ENCODE peak calls at places on chromosomes 12 and 14, in five cellular contexts. One of them, this sample, is unnamed.

GRCh38 chr12:124513297-124513867 is 54.0 kb downstream of the NCOR2 start:
- DNase-seq in small intestine: no peak
- DNase-seq in left ventricle myocardium inferior: no peak
- DNase-seq in keratinocyte: no peak
- DNase-seq in CD4-positive, alpha-beta memory T cell: no peak
- DNase-seq in this sample: no peak

GRCh38 chr14:103527408-103528157 is 1.4 kb upstream of the TRMT61A start:
- DNase-seq in keratinocyte: no peak
- DNase-seq in left ventricle myocardium inferior: no peak
- DNase-seq in small intestine: no peak
- DNase-seq in CD4-positive, alpha-beta memory T cell: no peak
- DNase-seq in this sample: no peak

GRCh38 chr12:2768224-2768961 is 26.4 kb upstream of the FKBP4 start:
- DNase-seq in left ventricle myocardium inferior: no peak
- DNase-seq in small intestine: no peak
- DNase-seq in keratinocyte: no peak
- DNase-seq in CD4-positive, alpha-beta memory T cell: no peak
- DNase-seq in this sample: no peak

GRCh38 chr12:13362260-13362841 is 165.8 kb downstream of the EMP1 start:
- DNase-seq in keratinocyte: no peak
- DNase-seq in small intestine: peak; percentile 91
- DNase-seq in left ventricle myocardium inferior: peak; percentile 37
- DNase-seq in CD4-positive, alpha-beta memory T cell: no peak
- DNase-seq in this sample: peak; percentile 78

GRCh38 chr12:104699489-104700194 is 242.9 kb downstream of the CHST11 start:
- DNase-seq in left ventricle myocardium inferior: no peak
- DNase-seq in small intestine: no peak
- DNase-seq in CD4-positive, alpha-beta memory T cell: no peak
- DNase-seq in keratinocyte: no peak
- DNase-seq in this sample: no peak

GRCh38 chr12:7935773-7936581 is at the start of gene SLC2A3:
- DNase-seq in keratinocyte: peak; percentile 25
- DNase-seq in small intestine: peak; percentile 48
- DNase-seq in left ventricle myocardium inferior: peak; percentile 39
- DNase-seq in CD4-positive, alpha-beta memory T cell: peak; percentile 87
- DNase-seq in this sample: no peak

GRCh38 chr14:96085369-96085768 is 46.2 kb downstream of the C14orf132 start:
- DNase-seq in left ventricle myocardium inferior: no peak
- DNase-seq in CD4-positive, alpha-beta memory T cell: no peak
- DNase-seq in keratinocyte: no peak
- DNase-seq in small intestine: no peak
- DNase-seq in this sample: no peak

GRCh38 chr14:103846569-103847438 is 571 bp downstream of the PPP1R13B start:
- DNase-seq in small intestine: peak; percentile 34
- DNase-seq in keratinocyte: no peak
- DNase-seq in left ventricle myocardium inferior: peak; percentile 57
- DNase-seq in CD4-positive, alpha-beta memory T cell: peak; percentile 54
- DNase-seq in this sample: peak; percentile 86

GRCh38 chr14:52069617-52070431 is 965 bp upstream of the NID2 start:
- DNase-seq in CD4-positive, alpha-beta memory T cell: no peak
- DNase-seq in keratinocyte: no peak
- DNase-seq in left ventricle myocardium inferior: no peak
- DNase-seq in small intestine: no peak
- DNase-seq in this sample: no peak

GRCh38 chr12:45575823-45576448 is 153.6 kb upstream of the ARID2 start:
- DNase-seq in small intestine: no peak
- DNase-seq in CD4-positive, alpha-beta memory T cell: no peak
- DNase-seq in left ventricle myocardium inferior: no peak
- DNase-seq in keratinocyte: no peak
- DNase-seq in this sample: no peak

GRCh38 chr12:108399514-108399913 is 60.4 kb upstream of the CMKLR1 start:
- DNase-seq in left ventricle myocardium inferior: peak; percentile 61
- DNase-seq in small intestine: no peak
- DNase-seq in keratinocyte: no peak
- DNase-seq in CD4-positive, alpha-beta memory T cell: no peak
- DNase-seq in this sample: no peak

GRCh38 chr12:30813741-30814687 is 59.3 kb upstream of the CAPRIN2 start:
- DNase-seq in CD4-positive, alpha-beta memory T cell: no peak
- DNase-seq in small intestine: no peak
- DNase-seq in keratinocyte: no peak
- DNase-seq in left ventricle myocardium inferior: no peak
- DNase-seq in this sample: no peak

GRCh38 chr12:110179291-110179690 is 55.1 kb downstream of the IFT81 start:
- DNase-seq in small intestine: no peak
- DNase-seq in keratinocyte: peak; percentile 23
- DNase-seq in left ventricle myocardium inferior: no peak
- DNase-seq in CD4-positive, alpha-beta memory T cell: no peak
- DNase-seq in this sample: no peak

GRCh38 chr14:105505101-105505500 is 14.1 kb downstream of the TEDC1 start:
- DNase-seq in left ventricle myocardium inferior: no peak
- DNase-seq in small intestine: no peak
- DNase-seq in CD4-positive, alpha-beta memory T cell: no peak
- DNase-seq in keratinocyte: no peak
- DNase-seq in this sample: peak; percentile 57

GRCh38 chr14:99195602-99196309 is 76.2 kb downstream of the BCL11B start:
- DNase-seq in keratinocyte: no peak
- DNase-seq in CD4-positive, alpha-beta memory T cell: no peak
- DNase-seq in left ventricle myocardium inferior: no peak
- DNase-seq in small intestine: peak; percentile 43
- DNase-seq in this sample: no peak

GRCh38 chr12:91357381-91357780 is 174.8 kb upstream of the DCN start:
- DNase-seq in keratinocyte: no peak
- DNase-seq in CD4-positive, alpha-beta memory T cell: no peak
- DNase-seq in small intestine: peak; percentile 88
- DNase-seq in left ventricle myocardium inferior: no peak
- DNase-seq in this sample: no peak

GRCh38 chr12:44876554-44877275 is 600 bp upstream of the NELL2 start:
- DNase-seq in left ventricle myocardium inferior: no peak
- DNase-seq in small intestine: peak; percentile 27
- DNase-seq in CD4-positive, alpha-beta memory T cell: peak; percentile 57
- DNase-seq in keratinocyte: no peak
- DNase-seq in this sample: peak; percentile 65

GRCh38 chr12:54075974-54076373 is 22.3 kb downstream of the HOXC4 start:
- DNase-seq in small intestine: no peak
- DNase-seq in CD4-positive, alpha-beta memory T cell: no peak
- DNase-seq in keratinocyte: no peak
- DNase-seq in left ventricle myocardium inferior: no peak
- DNase-seq in this sample: no peak

GRCh38 chr12:20520572-20520971 is 152.2 kb downstream of the PDE3A start:
- DNase-seq in left ventricle myocardium inferior: no peak
- DNase-seq in CD4-positive, alpha-beta memory T cell: no peak
- DNase-seq in keratinocyte: no peak
- DNase-seq in small intestine: no peak
- DNase-seq in this sample: no peak

DNA sequence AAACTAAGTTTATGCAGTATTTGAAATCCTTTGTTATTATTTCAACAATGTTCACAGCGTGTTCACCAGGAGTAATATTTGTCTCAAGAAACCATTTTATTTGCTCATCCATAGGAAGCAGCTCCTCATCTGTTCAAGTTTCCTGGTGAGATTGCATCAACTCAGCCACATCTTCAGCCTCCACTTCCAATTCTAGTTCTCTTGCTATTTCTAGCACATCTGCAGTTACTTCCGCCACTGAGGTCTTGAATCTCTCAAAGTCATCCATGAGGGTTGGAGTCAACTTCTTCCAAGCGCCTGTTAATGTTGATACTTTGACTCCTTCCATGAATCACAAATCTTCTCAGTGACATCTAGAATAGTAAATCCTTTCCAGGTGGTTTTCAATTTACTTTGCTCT is 18.0 kb downstream of the CLEC9A start:
- DNase-seq in small intestine: no peak
- DNase-seq in left ventricle myocardium inferior: no peak
- DNase-seq in keratinocyte: no peak
- DNase-seq in CD4-positive, alpha-beta memory T cell: no peak
- DNase-seq in this sample: no peak
- H3K27ac ChIP-seq in small intestine: no peak overlapping the region
- H3K27ac ChIP-seq in left ventricle myocardium inferior: no peak overlapping the region
- H3K27ac ChIP-seq in keratinocyte: no peak overlapping the region
- H3K27ac ChIP-seq in CD4-positive, alpha-beta memory T cell: no peak overlapping the region
- H3K27ac ChIP-seq in this sample: no peak overlapping the region

DNA sequence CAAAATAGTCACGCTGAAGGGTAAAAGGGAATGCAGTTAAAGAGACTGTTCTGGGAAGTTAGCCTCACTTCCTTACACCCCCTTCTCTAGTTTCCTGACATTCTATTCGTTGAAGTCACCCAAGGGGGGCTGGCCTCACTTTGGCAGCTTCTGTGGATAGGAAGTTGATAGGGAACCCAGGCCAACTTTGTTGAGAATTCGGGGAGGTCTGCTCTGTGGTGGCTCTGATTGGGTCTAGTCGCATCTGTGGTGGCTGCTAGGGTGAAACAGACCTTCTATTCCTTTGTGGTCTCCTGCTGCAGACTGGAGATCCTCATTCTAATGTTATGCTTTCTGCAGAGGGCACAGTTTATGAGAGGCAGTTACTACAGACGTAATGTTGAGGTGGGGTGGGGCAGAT is 28.8 kb upstream of the GZMB start:
- DNase-seq in CD4-positive, alpha-beta memory T cell: no peak
- DNase-seq in small intestine: no peak
- DNase-seq in left ventricle myocardium inferior: no peak
- DNase-seq in keratinocyte: no peak
- DNase-seq in this sample: no peak
- H3K4me3 ChIP-seq in CD4-positive, alpha-beta memory T cell: no peak overlapping the region
- H3K4me3 ChIP-seq in small intestine: no peak overlapping the region
- H3K4me3 ChIP-seq in left ventricle myocardium inferior: no peak overlapping the region
- H3K4me3 ChIP-seq in keratinocyte: no peak overlapping the region
- H3K4me3 ChIP-seq in this sample: no peak overlapping the region

GRCh38 chr14:61565181-61565580 is 130.1 kb upstream of the HIF1A start:
- DNase-seq in small intestine: no peak
- DNase-seq in keratinocyte: no peak
- DNase-seq in CD4-positive, alpha-beta memory T cell: no peak
- DNase-seq in left ventricle myocardium inferior: no peak
- DNase-seq in this sample: no peak

GRCh38 chr14:61568572-61569011 is 126.7 kb upstream of the HIF1A start:
- DNase-seq in keratinocyte: no peak
- DNase-seq in left ventricle myocardium inferior: peak; percentile 39
- DNase-seq in small intestine: peak; percentile 54
- DNase-seq in CD4-positive, alpha-beta memory T cell: peak; percentile 62
- DNase-seq in this sample: peak; percentile 72

GRCh38 chr14:61567838-61568571 is 127.3 kb upstream of the HIF1A start:
- DNase-seq in CD4-positive, alpha-beta memory T cell: no peak
- DNase-seq in left ventricle myocardium inferior: no peak
- DNase-seq in keratinocyte: no peak
- DNase-seq in small intestine: no peak
- DNase-seq in this sample: no peak

GRCh38 chr14:61565836-61566536 is 129.3 kb upstream of the HIF1A start:
- DNase-seq in keratinocyte: no peak
- DNase-seq in small intestine: no peak
- DNase-seq in left ventricle myocardium inferior: no peak
- DNase-seq in CD4-positive, alpha-beta memory T cell: no peak
- DNase-seq in this sample: no peak

GRCh38 chr14:61566537-61567225 is 128.6 kb upstream of the HIF1A start:
- DNase-seq in small intestine: no peak
- DNase-seq in left ventricle myocardium inferior: no peak
- DNase-seq in keratinocyte: no peak
- DNase-seq in CD4-positive, alpha-beta memory T cell: no peak
- DNase-seq in this sample: no peak
- H3K27ac ChIP-seq in small intestine: no peak overlapping the region
- H3K27ac ChIP-seq in left ventricle myocardium inferior: peak overlapping the region; percentile 87
- H3K27ac ChIP-seq in keratinocyte: peak overlapping the region; percentile 98
- H3K27ac ChIP-seq in CD4-positive, alpha-beta memory T cell: no peak overlapping the region
- H3K27ac ChIP-seq in this sample: no peak overlapping the region

DNA sequence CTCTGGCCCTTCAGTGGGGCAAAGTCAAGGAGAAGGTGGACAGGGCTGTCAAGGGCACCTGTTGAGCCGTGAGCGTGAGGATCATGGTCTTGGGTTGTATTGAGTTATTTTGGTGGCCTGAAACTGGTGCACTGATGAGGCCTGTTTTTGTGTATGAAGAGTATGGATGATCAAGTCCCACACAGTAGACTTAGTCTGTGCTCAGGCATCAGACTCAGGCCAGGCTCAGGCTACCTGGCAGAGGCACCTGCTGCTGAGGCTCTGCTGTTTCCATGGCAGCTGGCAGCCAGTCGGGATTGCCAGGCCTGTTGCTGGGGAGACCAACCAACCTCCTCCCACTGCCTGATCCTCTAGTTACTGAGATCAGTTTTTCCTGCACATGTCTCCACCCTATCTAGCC is 5.2 kb downstream of the JPH4 start:
- DNase-seq in CD4-positive, alpha-beta memory T cell: no peak
- DNase-seq in keratinocyte: no peak
- DNase-seq in left ventricle myocardium inferior: no peak
- DNase-seq in small intestine: no peak
- DNase-seq in this sample: no peak
- H3K4me3 ChIP-seq in CD4-positive, alpha-beta memory T cell: no peak overlapping the region
- H3K4me3 ChIP-seq in keratinocyte: no peak overlapping the region
- H3K4me3 ChIP-seq in left ventricle myocardium inferior: no peak overlapping the region
- H3K4me3 ChIP-seq in small intestine: no peak overlapping the region
- H3K4me3 ChIP-seq in this sample: no peak overlapping the region

DNA sequence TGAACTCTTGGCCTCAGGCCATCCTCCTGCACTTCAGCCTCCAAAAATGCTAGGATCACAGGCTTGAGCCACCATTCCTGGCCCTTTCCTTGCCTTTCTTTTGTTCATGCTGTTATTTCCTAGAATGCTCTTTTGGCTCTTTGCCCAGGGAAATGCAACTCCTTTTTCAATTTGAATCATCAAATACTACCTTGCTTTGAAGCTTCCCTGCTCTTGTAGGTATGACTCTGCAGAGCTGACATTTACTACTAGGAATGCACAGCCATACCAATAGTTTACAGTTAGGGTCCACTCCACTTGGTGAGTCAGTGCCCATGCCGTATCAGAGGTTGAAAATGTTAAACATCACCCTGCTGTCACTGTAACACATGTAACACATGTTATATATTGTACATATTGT is 107.0 kb upstream of the CRY1 start:
- DNase-seq in left ventricle myocardium inferior: no peak
- DNase-seq in CD4-positive, alpha-beta memory T cell: no peak
- DNase-seq in keratinocyte: peak; percentile 54
- DNase-seq in small intestine: no peak
- DNase-seq in this sample: no peak
- H3K27ac ChIP-seq in left ventricle myocardium inferior: no peak overlapping the region
- H3K27ac ChIP-seq in CD4-positive, alpha-beta memory T cell: no peak overlapping the region
- H3K27ac ChIP-seq in keratinocyte: no peak overlapping the region
- H3K27ac ChIP-seq in small intestine: no peak overlapping the region
- H3K27ac ChIP-seq in this sample: no peak overlapping the region

GRCh38 chr12:65330341-65330740 is 51.9 kb downstream of the MSRB3 start:
- DNase-seq in small intestine: no peak
- DNase-seq in keratinocyte: no peak
- DNase-seq in CD4-positive, alpha-beta memory T cell: peak; percentile 24
- DNase-seq in left ventricle myocardium inferior: no peak
- DNase-seq in this sample: no peak

GRCh38 chr12:65325183-65325582 is 46.7 kb downstream of the MSRB3 start:
- DNase-seq in small intestine: no peak
- DNase-seq in left ventricle myocardium inferior: no peak
- DNase-seq in keratinocyte: no peak
- DNase-seq in CD4-positive, alpha-beta memory T cell: no peak
- DNase-seq in this sample: no peak

GRCh38 chr12:65324056-65324455 is 45.6 kb downstream of the MSRB3 start:
- DNase-seq in keratinocyte: no peak
- DNase-seq in left ventricle myocardium inferior: no peak
- DNase-seq in CD4-positive, alpha-beta memory T cell: no peak
- DNase-seq in small intestine: no peak
- DNase-seq in this sample: no peak

GRCh38 chr12:65324551-65324950 is 46.1 kb downstream of the MSRB3 start:
- DNase-seq in keratinocyte: no peak
- DNase-seq in small intestine: no peak
- DNase-seq in CD4-positive, alpha-beta memory T cell: no peak
- DNase-seq in left ventricle myocardium inferior: no peak
- DNase-seq in this sample: no peak

GRCh38 chr12:65327207-65328076 is 49.0 kb downstream of the MSRB3 start:
- DNase-seq in keratinocyte: no peak
- DNase-seq in small intestine: no peak
- DNase-seq in CD4-positive, alpha-beta memory T cell: no peak
- DNase-seq in left ventricle myocardium inferior: no peak
- DNase-seq in this sample: no peak
- H3K4me3 ChIP-seq in keratinocyte: no peak overlapping the region
- H3K4me3 ChIP-seq in small intestine: no peak overlapping the region
- H3K4me3 ChIP-seq in CD4-positive, alpha-beta memory T cell: no peak overlapping the region
- H3K4me3 ChIP-seq in left ventricle myocardium inferior: no peak overlapping the region
- H3K4me3 ChIP-seq in this sample: no peak overlapping the region